ENCODE peak calls at places on chromosomes 11 and 22, in seven cellular contexts. S is CD8-positive, alpha-beta T cell; B is effector memory CD8-positive, alpha-beta T cell; Y is pancreas; R is omental fat pad; M is HepG2; Z is left cardiac atrium. G is an unnamed sample.

GRCh38 chr11:120793150-120793549 is 230.8 kb upstream of the TBCEL start:
- ATAC-seq in S (no peak), B (no peak), Y (no peak), R (no peak), M (no peak), Z (no peak), G (no peak)

GRCh38 chr11:35558468-35558867 is 33.1 kb upstream of the PAMR1 start:
- ATAC-seq in S (no peak), B (no peak), Y (no peak), R (no peak), M (no peak), Z (peak), G (no peak)

GRCh38 chr11:89437317-89437716 is 53.9 kb downstream of the NOX4 start:
- ATAC-seq in S (no peak), B (no peak), Y (no peak), R (no peak), M (no peak), Z (no peak), G (no peak)

GRCh38 chr22:31588970-31589675 is 72.9 kb downstream of the PISD start:
- ATAC-seq in S (no peak), B (no peak), Y (no peak), R (no peak), M (peak), Z (no peak), G (no peak)

GRCh38 chr11:34198523-34198922 is 93.1 kb downstream of the NAT10 start:
- ATAC-seq in S (no peak), B (peak), Y (no peak), R (no peak), M (peak), Z (no peak), G (no peak)

GRCh38 chr11:128052912-128053641 is 534.3 kb downstream of the ETS1 start:
- ATAC-seq in S (peak), B (peak), Y (no peak), R (no peak), M (no peak), Z (no peak), G (peak)

GRCh38 chr11:15742626-15743243 is 613.6 kb downstream of the SOX6 start:
- ATAC-seq in S (no peak), B (no peak), Y (no peak), R (peak), M (no peak), Z (peak), G (no peak)

GRCh38 chr11:46456676-46457432 is 65.3 kb upstream of the CHRM4 start:
- ATAC-seq in S (no peak), B (no peak), Y (no peak), R (no peak), M (no peak), Z (no peak), G (no peak)

GRCh38 chr11:12951376-12951775 is 57.7 kb upstream of the RASSF10 start:
- ATAC-seq in S (no peak), B (no peak), Y (no peak), R (no peak), M (no peak), Z (no peak), G (no peak)

GRCh38 chr22:26884921-26885320 is 227.5 kb downstream of the MIAT start:
- ATAC-seq in S (no peak), B (no peak), Y (no peak), R (no peak), M (no peak), Z (no peak), G (no peak)

GRCh38 chr11:127733552-127733951 is 733.0 kb upstream of the KIRREL3 start:
- ATAC-seq in S (no peak), B (no peak), Y (no peak), R (no peak), M (no peak), Z (peak), G (no peak)

G was measured in SK-N-SH treated with all-trans-retinoic acid at 6 μM for 48 hours.